ENCODE peak calls at places on chromosomes 16 and 17, in eight cellular contexts. T, M, Q, K, G, E, F and X are unnamed samples.

GRCh38 chr17:14552311-14552710 is 251.4 kb downstream of the HS3ST3B1 start:
- DNase-seq in T (no peak), M (no peak), Q (no peak), K (no peak), G (no peak), E (no peak), F (no peak), X (no peak)

GRCh38 chr16:2194852-2195315 is 1.5 kb downstream of the CASKIN1 start:
- DNase-seq in T (peak; percentile 54), M (no peak), Q (no peak), K (peak; percentile 48), G (no peak), E (peak; percentile 60), F (no peak), X (peak; percentile 82)

GRCh38 chr17:82278786-82279379 is 5.4 kb upstream of the CSNK1D start:
- DNase-seq in T (no peak), M (no peak), Q (no peak), K (no peak), G (no peak), E (no peak), F (no peak), X (no peak)

GRCh38 chr16:73781297-73781696 is 515.3 kb upstream of the PSMD7 start:
- DNase-seq in T (no peak), M (no peak), Q (no peak), K (no peak), G (no peak), E (no peak), F (no peak), X (no peak)

GRCh38 chr16:85535352-85536072 is 77.6 kb upstream of the GSE1 start:
- DNase-seq in T (no peak), M (no peak), Q (no peak), K (no peak), G (no peak), E (no peak), F (no peak), X (no peak)

GRCh38 chr17:42563543-42563942 is 1.6 kb downstream of the COASY start:
- DNase-seq in T (peak; percentile 12), M (no peak), Q (no peak), K (no peak), G (peak; percentile 3), E (no peak), F (no peak), X (no peak)

GRCh38 chr17:39485555-39485954 is 24.3 kb downstream of the CDK12 start:
- DNase-seq in T (peak; percentile 29), M (no peak), Q (no peak), K (no peak), G (no peak), E (no peak), F (no peak), X (no peak)

GRCh38 chr16:24681793-24682192 is 47.7 kb upstream of the TNRC6A start:
- DNase-seq in T (no peak), M (no peak), Q (no peak), K (no peak), G (no peak), E (no peak), F (no peak), X (no peak)

GRCh38 chr16:77093999-77094398 is 97.0 kb upstream of the MON1B start:
- DNase-seq in T (no peak), M (no peak), Q (no peak), K (no peak), G (no peak), E (no peak), F (no peak), X (no peak)

GRCh38 chr16:31413943-31414342 is 14.2 kb downstream of the COX6A2 start:
- DNase-seq in T (no peak), M (no peak), Q (no peak), K (no peak), G (no peak), E (no peak), F (no peak), X (no peak)

GRCh38 chr16:87635541-87636049 is 33.3 kb downstream of the JPH3 start:
- DNase-seq in T (peak; percentile 31), M (peak; percentile 88), Q (no peak), K (peak; percentile 13), G (peak; percentile 73), E (peak; percentile 68), F (peak; percentile 35), X (peak; percentile 89)

GRCh38 chr16:85640606-85641005 is 27.5 kb downstream of the GSE1 start:
- DNase-seq in T (no peak), M (no peak), Q (no peak), K (no peak), G (no peak), E (no peak), F (no peak), X (no peak)

GRCh38 chr17:40791116-40791515 is 8.6 kb downstream of the KRT28 start:
- DNase-seq in T (no peak), M (no peak), Q (no peak), K (no peak), G (no peak), E (no peak), F (no peak), X (no peak)

GRCh38 chr17:39996789-39997188 is 16.2 kb downstream of the PSMD3 start:
- DNase-seq in T (no peak), M (peak; percentile 90), Q (peak; percentile 68), K (no peak), G (peak; percentile 71), E (no peak), F (no peak), X (no peak)

GRCh38 chr17:45574376-45574775 is 83.9 kb upstream of the PLEKHM1 start:
- DNase-seq in T (no peak), M (no peak), Q (no peak), K (no peak), G (no peak), E (no peak), F (no peak), X (no peak)

GRCh38 chr17:58788199-58788598 is 32.5 kb downstream of the PPM1E start:
- DNase-seq in T (no peak), M (no peak), Q (no peak), K (no peak), G (no peak), E (no peak), F (no peak), X (no peak)

GRCh38 chr16:28596840-28597691 is at the start of gene SULT1A2:
- DNase-seq in T (no peak), M (no peak), Q (no peak), K (no peak), G (no peak), E (no peak), F (no peak), X (no peak)

GRCh38 chr17:55735784-55736405 is 13.2 kb upstream of the TMEM100 start:
- DNase-seq in T (peak; percentile 54), M (no peak), Q (no peak), K (no peak), G (no peak), E (peak; percentile 15), F (peak; percentile 36), X (peak; percentile 30)

GRCh38 chr17:81164464-81165245 is 652 bp upstream of the PVALEF start:
- DNase-seq in T (no peak), M (no peak), Q (no peak), K (peak; percentile 17), G (peak; percentile 32), E (no peak), F (no peak), X (no peak)

GRCh38 chr17:76544916-76545365 is 5.1 kb downstream of the PRCD start:
- DNase-seq in T (no peak), M (no peak), Q (no peak), K (no peak), G (no peak), E (no peak), F (no peak), X (no peak)

GRCh38 chr17:12545877-12546513 is 119.7 kb upstream of the MYOCD start:
- DNase-seq in T (peak; percentile 5), M (no peak), Q (no peak), K (no peak), G (no peak), E (no peak), F (no peak), X (peak; percentile 75)

GRCh38 chr16:23433261-23433920 is 19.6 kb downstream of the COG7 start:
- DNase-seq in T (no peak), M (no peak), Q (no peak), K (peak; percentile 54), G (no peak), E (no peak), F (no peak), X (no peak)

GRCh38 chr17:6427284-6427781 is 7.6 kb downstream of the AIPL1 start:
- DNase-seq in T (no peak), M (no peak), Q (no peak), K (no peak), G (no peak), E (peak; percentile 49), F (no peak), X (no peak)

GRCh38 chr16:67936124-67936875 is at the start of gene PSMB10:
- DNase-seq in T (peak; percentile 78), M (no peak), Q (peak; percentile 52), K (peak; percentile 30), G (peak; percentile 61), E (peak; percentile 81), F (peak; percentile 60), X (no peak)

GRCh38 chr17:47703191-47703591 is 9.2 kb downstream of the TBKBP1 start:
- DNase-seq in T (no peak), M (peak; percentile 82), Q (no peak), K (no peak), G (peak; percentile 26), E (no peak), F (no peak), X (no peak)

GRCh38 chr16:68408967-68409366 is 39.3 kb downstream of the SMPD3 start:
- DNase-seq in T (no peak), M (peak; percentile 40), Q (no peak), K (no peak), G (no peak), E (no peak), F (no peak), X (no peak)

GRCh38 chr16:10028644-10029043 is 153.6 kb downstream of the GRIN2A start:
- DNase-seq in T (no peak), M (no peak), Q (no peak), K (no peak), G (no peak), E (no peak), F (no peak), X (no peak)

GRCh38 chr17:27609606-27610303 is 21.2 kb upstream of the LGALS9 start:
- DNase-seq in T (peak; percentile 56), M (no peak), Q (no peak), K (peak; percentile 50), G (peak; percentile 60), E (peak; percentile 15), F (peak; percentile 41), X (peak; percentile 46)

GRCh38 chr16:57367111-57367752 is 5.1 kb upstream of the CX3CL1 start:
- DNase-seq in T (peak; percentile 87), M (peak; percentile 53), Q (no peak), K (peak; percentile 24), G (no peak), E (no peak), F (no peak), X (no peak)

GRCh38 chr16:22321340-22322001 is 24.3 kb downstream of the POLR3E start:
- DNase-seq in T (peak; percentile 83), M (no peak), Q (peak; percentile 50), K (peak; percentile 77), G (peak; percentile 79), E (peak; percentile 76), F (peak; percentile 61), X (peak; percentile 72)

GRCh38 chr17:5508855-5509254 is 22.5 kb downstream of the MIS12 start:
- DNase-seq in T (peak; percentile 28), M (no peak), Q (no peak), K (no peak), G (no peak), E (no peak), F (no peak), X (peak; percentile 51)